ENCODE peak calls at places on chromosome X, in four cellular contexts. One of them, this sample, is unnamed.
A peak's percentile ranks its signal among the peaks of the same experiment; 100 is the strongest.

GRCh38 chrX:20530319-20530979 is 263.7 kb upstream of the RPS6KA3 start:
- DNase-seq in neural progenitor cell: peak; percentile 55
- DNase-seq in OCI-LY7: peak; percentile 41
- DNase-seq in T-helper 2 cell: no peak
- DNase-seq in this sample: peak; percentile 69

GRCh38 chrX:85980286-85980685 is 67.1 kb downstream of the CHM start:
- DNase-seq in neural progenitor cell: no peak
- DNase-seq in OCI-LY7: no peak
- DNase-seq in T-helper 2 cell: no peak
- DNase-seq in this sample: no peak

GRCh38 chrX:118370921-118371624 is 25.2 kb downstream of the WDR44 start:
- DNase-seq in neural progenitor cell: no peak
- DNase-seq in OCI-LY7: no peak
- DNase-seq in T-helper 2 cell: no peak
- DNase-seq in this sample: no peak

GRCh38 chrX:149312936-149313432 is 192.1 kb downstream of the IDS start:
- DNase-seq in neural progenitor cell: no peak
- DNase-seq in OCI-LY7: no peak
- DNase-seq in T-helper 2 cell: no peak
- DNase-seq in this sample: no peak

GRCh38 chrX:13254076-13254785 is 65.6 kb downstream of the ATXN3L start:
- DNase-seq in neural progenitor cell: peak; percentile 5
- DNase-seq in OCI-LY7: peak; percentile 24
- DNase-seq in T-helper 2 cell: no peak
- DNase-seq in this sample: no peak

GRCh38 chrX:131010186-131010585 is 48.0 kb upstream of the ARHGAP36 start:
- DNase-seq in neural progenitor cell: no peak
- DNase-seq in OCI-LY7: no peak
- DNase-seq in T-helper 2 cell: no peak
- DNase-seq in this sample: no peak

GRCh38 chrX:29468911-29469494 is 746.4 kb upstream of the MAGEB2 start:
- DNase-seq in neural progenitor cell: no peak
- DNase-seq in OCI-LY7: no peak
- DNase-seq in T-helper 2 cell: no peak
- DNase-seq in this sample: no peak

GRCh38 chrX:48719958-48720357 is 23.4 kb downstream of the SUV39H1 start:
- DNase-seq in neural progenitor cell: no peak
- DNase-seq in OCI-LY7: no peak
- DNase-seq in T-helper 2 cell: no peak
- DNase-seq in this sample: no peak

GRCh38 chrX:47514553-47515235 is 31.7 kb upstream of the ZNF41 start:
- DNase-seq in neural progenitor cell: no peak
- DNase-seq in OCI-LY7: no peak
- DNase-seq in T-helper 2 cell: no peak
- DNase-seq in this sample: no peak

GRCh38 chrX:74346124-74346523 is 42.1 kb downstream of the ZCCHC13 start:
- DNase-seq in neural progenitor cell: no peak
- DNase-seq in OCI-LY7: no peak
- DNase-seq in T-helper 2 cell: no peak
- DNase-seq in this sample: no peak

GRCh38 chrX:23952984-23953907 is 45.4 kb downstream of the CXorf58 start:
- DNase-seq in neural progenitor cell: peak; percentile 31
- DNase-seq in OCI-LY7: peak; percentile 61
- DNase-seq in T-helper 2 cell: no peak
- DNase-seq in this sample: no peak

GRCh38 chrX:39704590-39704989 is 393.2 kb downstream of the BCOR start:
- DNase-seq in neural progenitor cell: no peak
- DNase-seq in OCI-LY7: no peak
- DNase-seq in T-helper 2 cell: no peak
- DNase-seq in this sample: no peak

GRCh38 chrX:989959-990510 is 222.4 kb downstream of the CRLF2 start:
- DNase-seq in neural progenitor cell: peak; percentile 34
- DNase-seq in OCI-LY7: no peak
- DNase-seq in T-helper 2 cell: peak; percentile 15
- DNase-seq in this sample: peak; percentile 76

GRCh38 chrX:103513476-103514108 is 5.7 kb downstream of the RAB40A start:
- DNase-seq in neural progenitor cell: no peak
- DNase-seq in OCI-LY7: no peak
- DNase-seq in T-helper 2 cell: no peak
- DNase-seq in this sample: no peak

GRCh38 chrX:136168929-136169735 is 21.8 kb downstream of the FHL1 start:
- DNase-seq in neural progenitor cell: peak; percentile 84
- DNase-seq in OCI-LY7: no peak
- DNase-seq in T-helper 2 cell: no peak
- DNase-seq in this sample: peak; percentile 36

GRCh38 chrX:53440631-53441517 is 6.7 kb upstream of the HSD17B10 start:
- DNase-seq in neural progenitor cell: peak; percentile 36
- DNase-seq in OCI-LY7: no peak
- DNase-seq in T-helper 2 cell: no peak
- DNase-seq in this sample: peak; percentile 77

GRCh38 chrX:71997320-71997719 is 86.7 kb downstream of the NHSL2 start:
- DNase-seq in neural progenitor cell: no peak
- DNase-seq in OCI-LY7: no peak
- DNase-seq in T-helper 2 cell: no peak
- DNase-seq in this sample: no peak

GRCh38 chrX:125289209-125289608 is 30.5 kb upstream of the TEX13C start:
- DNase-seq in neural progenitor cell: no peak
- DNase-seq in OCI-LY7: no peak
- DNase-seq in T-helper 2 cell: no peak
- DNase-seq in this sample: no peak

GRCh38 chrX:115058276-115058675 is 40.9 kb upstream of the IL13RA2 start:
- DNase-seq in neural progenitor cell: no peak
- DNase-seq in OCI-LY7: no peak
- DNase-seq in T-helper 2 cell: no peak
- DNase-seq in this sample: no peak

GRCh38 chrX:45697591-45697990 is 496.9 kb upstream of the DIPK2B start:
- DNase-seq in neural progenitor cell: no peak
- DNase-seq in OCI-LY7: no peak
- DNase-seq in T-helper 2 cell: no peak
- DNase-seq in this sample: no peak

GRCh38 chrX:40244980-40245379 is 147.2 kb upstream of the BCOR start:
- DNase-seq in neural progenitor cell: peak; percentile 40
- DNase-seq in OCI-LY7: no peak
- DNase-seq in T-helper 2 cell: no peak
- DNase-seq in this sample: no peak

GRCh38 chrX:97046861-97047260 is 163.2 kb downstream of the RPA4 start:
- DNase-seq in neural progenitor cell: no peak
- DNase-seq in OCI-LY7: no peak
- DNase-seq in T-helper 2 cell: no peak
- DNase-seq in this sample: no peak

GRCh38 chrX:50202539-50202938 is 1.7 kb upstream of the AKAP4 start:
- DNase-seq in neural progenitor cell: no peak
- DNase-seq in OCI-LY7: no peak
- DNase-seq in T-helper 2 cell: no peak
- DNase-seq in this sample: no peak

GRCh38 chrX:116298956-116299355 is 128.4 kb downstream of the AGTR2 start:
- DNase-seq in neural progenitor cell: no peak
- DNase-seq in OCI-LY7: no peak
- DNase-seq in T-helper 2 cell: no peak
- DNase-seq in this sample: no peak

GRCh38 chrX:103629295-103630170 is 758 bp downstream of the TCEAL1 start:
- DNase-seq in neural progenitor cell: peak; percentile 85
- DNase-seq in OCI-LY7: peak; percentile 11
- DNase-seq in T-helper 2 cell: no peak
- DNase-seq in this sample: peak; percentile 66

This sample was measured in colonic mucosa.